ENCODE peak calls at places on chromosome 3, in four cellular contexts. One of them, this sample, is unnamed.

GRCh38 chr3:173892547-173892946 is 495.0 kb downstream of the NLGN1 start:
- DNase-seq in cardiac muscle cell: no peak
- DNase-seq in HT-29: no peak
- DNase-seq in neural progenitor cell: no peak
- DNase-seq in this sample: no peak

GRCh38 chr3:186258968-186259367 is 103.1 kb downstream of the DGKG start:
- DNase-seq in neural progenitor cell: peak; percentile 68
- DNase-seq in HT-29: no peak
- DNase-seq in cardiac muscle cell: no peak
- DNase-seq in this sample: no peak

GRCh38 chr3:38005076-38006020 is 14.8 kb downstream of the VILL start:
- DNase-seq in HT-29: peak; percentile 42
- DNase-seq in cardiac muscle cell: peak; percentile 82
- DNase-seq in neural progenitor cell: no peak
- DNase-seq in this sample: peak; percentile 96

GRCh38 chr3:148865039-148865438 is at the start of gene CPA3:
- DNase-seq in neural progenitor cell: no peak
- DNase-seq in cardiac muscle cell: no peak
- DNase-seq in HT-29: no peak
- DNase-seq in this sample: no peak

GRCh38 chr3:23762214-23763039 is 43.3 kb upstream of the UBE2E1 start:
- DNase-seq in neural progenitor cell: no peak
- DNase-seq in cardiac muscle cell: no peak
- DNase-seq in HT-29: no peak
- DNase-seq in this sample: no peak

GRCh38 chr3:87333393-87333892 is 57.1 kb upstream of the POU1F1 start:
- DNase-seq in cardiac muscle cell: peak; percentile 71
- DNase-seq in HT-29: peak; percentile 68
- DNase-seq in neural progenitor cell: no peak
- DNase-seq in this sample: no peak

GRCh38 chr3:156483426-156483825 is 71.5 kb downstream of the SSR3 start:
- DNase-seq in cardiac muscle cell: peak; percentile 72
- DNase-seq in HT-29: peak; percentile 20
- DNase-seq in neural progenitor cell: no peak
- DNase-seq in this sample: no peak

GRCh38 chr3:50297384-50297775 is 1.8 kb downstream of the HYAL3 start:
- DNase-seq in HT-29: no peak
- DNase-seq in neural progenitor cell: peak; percentile 1
- DNase-seq in cardiac muscle cell: no peak
- DNase-seq in this sample: no peak

GRCh38 chr3:66633564-66633963 is 132.7 kb upstream of the LRIG1 start:
- DNase-seq in HT-29: no peak
- DNase-seq in cardiac muscle cell: no peak
- DNase-seq in neural progenitor cell: no peak
- DNase-seq in this sample: no peak

GRCh38 chr3:149188494-149188893 is 33.1 kb downstream of the CP start:
- DNase-seq in HT-29: no peak
- DNase-seq in cardiac muscle cell: peak; percentile 29
- DNase-seq in neural progenitor cell: no peak
- DNase-seq in this sample: no peak

This sample was measured in putamen.